ENCODE peak calls at places on chromosomes 4 and X, in four cellular contexts. Y, T, R and O are unnamed samples.

GRCh38 chrX:155069414-155069813 is 1.5 kb downstream of the CMC4 start:
- DNase-seq in Y (no peak), T (no peak), R (no peak), O (no peak)

GRCh38 chr4:156779774-156780173 is 191.8 kb downstream of the PDGFC start:
- DNase-seq in R (no peak), Y (no peak), T (no peak), O (no peak)

GRCh38 chrX:307261-308111 is 11.1 kb downstream of the GTPBP6 start:
- DNase-seq in T (no peak), Y (no peak), R (no peak), O (no peak)

GRCh38 chr4:119536572-119537528 is 91.8 kb downstream of the PDE5A start:
- DNase-seq in T (no peak), Y (no peak), R (no peak), O (no peak)

GRCh38 chr4:4614925-4615678 is 73.3 kb upstream of the STX18 start:
- DNase-seq in R (no peak), Y (no peak), T (no peak), O (no peak)

GRCh38 chr4:37953620-37954325 is 6.4 kb upstream of the PTTG2 start:
- DNase-seq in R (no peak), T (no peak), Y (no peak), O (no peak)

GRCh38 chrX:118495958-118496762 is 545 bp downstream of the DOCK11 start:
- DNase-seq in R (peak; percentile 80), T (peak; percentile 49), Y (peak; percentile 1), O (peak; percentile 63)

GRCh38 chr4:85257817-85258216 is 217.1 kb upstream of the ARHGAP24 start:
- DNase-seq in R (no peak), T (no peak), Y (no peak), O (no peak)

GRCh38 chrX:77668391-77669237 is 117.4 kb downstream of the ATRX start:
- DNase-seq in Y (no peak), T (no peak), R (no peak), O (no peak)

GRCh38 chrX:31200430-31200829 is 128.6 kb upstream of the FTHL17 start:
- DNase-seq in T (no peak), R (no peak), Y (no peak), O (no peak)

GRCh38 chr4:26058537-26058936 is 144.5 kb downstream of the SMIM20 start:
- DNase-seq in T (no peak), R (no peak), Y (no peak), O (no peak)